ENCODE peak calls at places on chromosome 15, in nine cellular contexts. One of them, this sample, is unnamed. For H3K4me1, the result is how much of the 10 kb centered on the place peaks cover.

GRCh38 chr15:85840802-85841152 is 46.1 kb upstream of the KLHL25 start:
- DNase-seq in cardiac muscle cell: no peak
- DNase-seq in upper lobe of right lung: no peak
- DNase-seq in vagina: no peak
- DNase-seq in esophagus muscularis mucosa: no peak
- DNase-seq in uterus: no peak
- DNase-seq in naive thymus-derived CD4-positive, alpha-beta T cell: no peak
- DNase-seq in ovary: no peak
- DNase-seq in astrocyte: no peak
- DNase-seq in this sample: no peak

GRCh38 chr15:55742498-55742926 is 440 bp downstream of the PRTG start:
- DNase-seq in cardiac muscle cell: peak
- DNase-seq in upper lobe of right lung: peak
- DNase-seq in vagina: no peak
- DNase-seq in esophagus muscularis mucosa: peak
- DNase-seq in uterus: peak
- DNase-seq in naive thymus-derived CD4-positive, alpha-beta T cell: no peak
- DNase-seq in ovary: peak
- DNase-seq in astrocyte: peak
- DNase-seq in this sample: no peak

GRCh38 chr15:65365229-65365628 is 12.6 kb downstream of the IGDCC3 start:
- DNase-seq in cardiac muscle cell: peak
- DNase-seq in upper lobe of right lung: no peak
- DNase-seq in vagina: no peak
- DNase-seq in esophagus muscularis mucosa: no peak
- DNase-seq in uterus: no peak
- DNase-seq in naive thymus-derived CD4-positive, alpha-beta T cell: no peak
- DNase-seq in ovary: no peak
- DNase-seq in astrocyte: no peak
- DNase-seq in this sample: no peak

GRCh38 chr15:61935493-61935892 is 124.8 kb downstream of the VPS13C start:
- DNase-seq in cardiac muscle cell: no peak
- DNase-seq in upper lobe of right lung: no peak
- DNase-seq in vagina: no peak
- DNase-seq in esophagus muscularis mucosa: no peak
- DNase-seq in uterus: no peak
- DNase-seq in naive thymus-derived CD4-positive, alpha-beta T cell: no peak
- DNase-seq in ovary: no peak
- DNase-seq in astrocyte: no peak
- DNase-seq in this sample: no peak

GRCh38 chr15:23866832-23867231 is 179.7 kb upstream of the NDN start:
- DNase-seq in cardiac muscle cell: peak
- DNase-seq in upper lobe of right lung: no peak
- DNase-seq in vagina: no peak
- DNase-seq in esophagus muscularis mucosa: no peak
- DNase-seq in uterus: no peak
- DNase-seq in naive thymus-derived CD4-positive, alpha-beta T cell: no peak
- DNase-seq in ovary: no peak
- DNase-seq in astrocyte: no peak
- DNase-seq in this sample: no peak

GRCh38 chr15:63109498-63110290 is 12.0 kb upstream of the LACTB start:
- DNase-seq in cardiac muscle cell: no peak
- DNase-seq in upper lobe of right lung: no peak
- DNase-seq in vagina: no peak
- DNase-seq in esophagus muscularis mucosa: peak
- DNase-seq in uterus: no peak
- DNase-seq in naive thymus-derived CD4-positive, alpha-beta T cell: no peak
- DNase-seq in ovary: no peak
- DNase-seq in astrocyte: peak
- DNase-seq in this sample: no peak

GRCh38 chr15:78830514-78831228 is 19.4 kb upstream of the ADAMTS7 start:
- DNase-seq in cardiac muscle cell: no peak
- DNase-seq in upper lobe of right lung: no peak
- DNase-seq in vagina: no peak
- DNase-seq in esophagus muscularis mucosa: no peak
- DNase-seq in uterus: no peak
- DNase-seq in naive thymus-derived CD4-positive, alpha-beta T cell: no peak
- DNase-seq in ovary: no peak
- DNase-seq in astrocyte: no peak
- DNase-seq in this sample: no peak

GRCh38 chr15:46710561-46710960 is 1006.7 kb upstream of the SEMA6D start:
- DNase-seq in cardiac muscle cell: no peak
- DNase-seq in upper lobe of right lung: no peak
- DNase-seq in vagina: no peak
- DNase-seq in esophagus muscularis mucosa: no peak
- DNase-seq in uterus: no peak
- DNase-seq in naive thymus-derived CD4-positive, alpha-beta T cell: no peak
- DNase-seq in ovary: no peak
- DNase-seq in astrocyte: no peak
- DNase-seq in this sample: no peak

GRCh38 chr15:29795610-29796009 is 26.7 kb downstream of the TJP1 start:
- DNase-seq in cardiac muscle cell: no peak
- DNase-seq in upper lobe of right lung: no peak
- DNase-seq in vagina: no peak
- DNase-seq in esophagus muscularis mucosa: no peak
- DNase-seq in uterus: no peak
- DNase-seq in naive thymus-derived CD4-positive, alpha-beta T cell: no peak
- DNase-seq in ovary: no peak
- DNase-seq in astrocyte: no peak
- DNase-seq in this sample: no peak

GRCh38 chr15:47959617-47960398 is 161.0 kb upstream of the SLC24A5 start:
- DNase-seq in cardiac muscle cell: no peak
- DNase-seq in upper lobe of right lung: no peak
- DNase-seq in vagina: no peak
- DNase-seq in esophagus muscularis mucosa: no peak
- DNase-seq in uterus: no peak
- DNase-seq in naive thymus-derived CD4-positive, alpha-beta T cell: no peak
- DNase-seq in ovary: no peak
- DNase-seq in astrocyte: no peak
- DNase-seq in this sample: no peak

GRCh38 chr15:78070049-78070698 is 7.3 kb downstream of the TBC1D2B start:
- DNase-seq in cardiac muscle cell: no peak
- DNase-seq in upper lobe of right lung: no peak
- DNase-seq in vagina: no peak
- DNase-seq in esophagus muscularis mucosa: no peak
- DNase-seq in uterus: no peak
- DNase-seq in naive thymus-derived CD4-positive, alpha-beta T cell: no peak
- DNase-seq in ovary: no peak
- DNase-seq in astrocyte: no peak
- DNase-seq in this sample: no peak

GRCh38 chr15:52117549-52117948 is 5.0 kb upstream of the BCL2L10 start:
- DNase-seq in cardiac muscle cell: no peak
- DNase-seq in upper lobe of right lung: no peak
- DNase-seq in vagina: no peak
- DNase-seq in esophagus muscularis mucosa: no peak
- DNase-seq in uterus: no peak
- DNase-seq in naive thymus-derived CD4-positive, alpha-beta T cell: no peak
- DNase-seq in ovary: no peak
- DNase-seq in astrocyte: no peak
- DNase-seq in this sample: no peak

GRCh38 chr15:72354496-72354895 is 21.3 kb downstream of the HEXA start:
- DNase-seq in cardiac muscle cell: no peak
- DNase-seq in upper lobe of right lung: no peak
- DNase-seq in vagina: no peak
- DNase-seq in esophagus muscularis mucosa: no peak
- DNase-seq in uterus: no peak
- DNase-seq in naive thymus-derived CD4-positive, alpha-beta T cell: no peak
- DNase-seq in ovary: no peak
- DNase-seq in astrocyte: no peak
- DNase-seq in this sample: no peak

DNA sequence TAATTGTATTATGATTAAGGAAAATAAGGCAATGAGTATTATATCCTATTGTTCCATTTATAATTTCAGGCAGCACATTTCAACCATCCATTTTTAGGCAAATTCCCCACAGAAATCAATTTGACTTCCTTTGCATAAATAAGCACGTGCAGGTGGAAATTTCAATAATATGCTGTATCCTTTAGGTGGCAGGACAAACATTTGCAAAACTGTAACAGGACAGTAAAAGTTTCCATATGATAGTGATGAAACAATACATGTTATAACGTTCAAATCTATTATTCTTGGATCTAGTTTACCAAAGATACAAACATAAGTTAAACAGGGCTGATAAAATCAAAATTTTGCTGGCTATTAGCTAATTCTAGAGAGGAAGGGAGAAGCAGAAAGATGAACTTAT is 8.5 kb downstream of the UACA start:
- DNase-seq in cardiac muscle cell: no peak
- DNase-seq in upper lobe of right lung: no peak
- DNase-seq in vagina: no peak
- DNase-seq in esophagus muscularis mucosa: no peak
- DNase-seq in uterus: no peak
- DNase-seq in naive thymus-derived CD4-positive, alpha-beta T cell: no peak
- DNase-seq in ovary: no peak
- DNase-seq in astrocyte: no peak
- DNase-seq in this sample: no peak
- H3K4me1 ChIP-seq in cardiac muscle cell: half or more
- H3K4me1 ChIP-seq in upper lobe of right lung: under half
- H3K4me1 ChIP-seq in vagina: under half
- H3K4me1 ChIP-seq in esophagus muscularis mucosa: under half
- H3K4me1 ChIP-seq in uterus: under half
- H3K4me1 ChIP-seq in naive thymus-derived CD4-positive, alpha-beta T cell: under half
- H3K4me1 ChIP-seq in ovary: under half
- H3K4me1 ChIP-seq in astrocyte: under half
- H3K4me1 ChIP-seq in this sample: under half

GRCh38 chr15:76967067-76967466 is 27.9 kb upstream of the PSTPIP1 start:
- DNase-seq in cardiac muscle cell: no peak
- DNase-seq in upper lobe of right lung: no peak
- DNase-seq in vagina: no peak
- DNase-seq in esophagus muscularis mucosa: no peak
- DNase-seq in uterus: no peak
- DNase-seq in naive thymus-derived CD4-positive, alpha-beta T cell: no peak
- DNase-seq in ovary: no peak
- DNase-seq in astrocyte: no peak
- DNase-seq in this sample: no peak
- H3K27ac ChIP-seq in cardiac muscle cell: no peak
- H3K27ac ChIP-seq in upper lobe of right lung: no peak
- H3K27ac ChIP-seq in vagina: no peak
- H3K27ac ChIP-seq in esophagus muscularis mucosa: no peak
- H3K27ac ChIP-seq in uterus: peak
- H3K27ac ChIP-seq in naive thymus-derived CD4-positive, alpha-beta T cell: no peak
- H3K27ac ChIP-seq in ovary: no peak
- H3K27ac ChIP-seq in astrocyte: no peak
- H3K27ac ChIP-seq in this sample: no peak

DNA sequence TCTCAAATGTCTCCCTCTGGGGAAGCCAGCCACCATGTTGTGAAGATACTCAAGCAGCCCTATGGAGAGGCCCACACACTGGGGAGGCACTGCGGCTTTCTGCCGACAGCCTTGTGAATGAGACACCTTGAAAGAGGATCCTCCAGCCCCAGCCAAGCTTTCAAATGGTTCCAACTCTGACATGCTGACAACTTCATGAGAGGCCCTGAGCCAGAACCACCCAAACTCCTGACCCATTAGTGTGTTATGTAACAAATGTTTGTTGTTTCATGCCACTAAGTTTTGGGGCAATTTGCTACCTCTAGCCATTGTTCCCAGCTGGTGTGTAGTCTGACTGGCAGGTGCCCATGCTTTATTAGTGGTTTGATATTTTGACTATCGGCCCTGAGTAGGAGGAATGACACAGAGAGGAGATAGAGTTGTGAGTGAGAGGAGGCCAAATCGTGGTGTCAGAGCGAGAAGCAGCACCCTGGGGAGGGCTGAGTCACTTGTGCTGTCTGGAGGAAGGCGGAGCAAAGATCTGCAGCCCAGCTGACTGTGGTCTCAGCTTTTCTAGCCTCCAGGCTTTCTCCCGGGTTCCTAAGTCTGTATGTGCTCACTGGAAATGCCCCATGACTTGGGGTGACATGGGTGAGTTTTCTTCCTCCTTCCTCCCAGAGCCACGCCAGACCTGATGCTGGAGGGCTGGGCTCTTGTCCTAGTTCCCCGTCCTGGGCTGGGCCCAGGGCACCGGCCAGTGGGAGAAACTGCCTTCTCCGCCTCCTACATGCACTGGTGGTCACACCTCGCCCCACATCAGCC is 56.8 kb upstream of the BLM start:
- DNase-seq in cardiac muscle cell: no peak
- DNase-seq in upper lobe of right lung: peak
- DNase-seq in vagina: peak
- DNase-seq in esophagus muscularis mucosa: no peak
- DNase-seq in uterus: peak
- DNase-seq in naive thymus-derived CD4-positive, alpha-beta T cell: no peak
- DNase-seq in ovary: peak
- DNase-seq in astrocyte: peak
- DNase-seq in this sample: peak
- H3K4me3 ChIP-seq in cardiac muscle cell: no peak
- H3K4me3 ChIP-seq in upper lobe of right lung: peak
- H3K4me3 ChIP-seq in vagina: no peak
- H3K4me3 ChIP-seq in esophagus muscularis mucosa: no peak
- H3K4me3 ChIP-seq in uterus: no peak
- H3K4me3 ChIP-seq in naive thymus-derived CD4-positive, alpha-beta T cell: peak
- H3K4me3 ChIP-seq in ovary: no peak
- H3K4me3 ChIP-seq in astrocyte: no peak
- H3K4me3 ChIP-seq in this sample: no peak

DNA sequence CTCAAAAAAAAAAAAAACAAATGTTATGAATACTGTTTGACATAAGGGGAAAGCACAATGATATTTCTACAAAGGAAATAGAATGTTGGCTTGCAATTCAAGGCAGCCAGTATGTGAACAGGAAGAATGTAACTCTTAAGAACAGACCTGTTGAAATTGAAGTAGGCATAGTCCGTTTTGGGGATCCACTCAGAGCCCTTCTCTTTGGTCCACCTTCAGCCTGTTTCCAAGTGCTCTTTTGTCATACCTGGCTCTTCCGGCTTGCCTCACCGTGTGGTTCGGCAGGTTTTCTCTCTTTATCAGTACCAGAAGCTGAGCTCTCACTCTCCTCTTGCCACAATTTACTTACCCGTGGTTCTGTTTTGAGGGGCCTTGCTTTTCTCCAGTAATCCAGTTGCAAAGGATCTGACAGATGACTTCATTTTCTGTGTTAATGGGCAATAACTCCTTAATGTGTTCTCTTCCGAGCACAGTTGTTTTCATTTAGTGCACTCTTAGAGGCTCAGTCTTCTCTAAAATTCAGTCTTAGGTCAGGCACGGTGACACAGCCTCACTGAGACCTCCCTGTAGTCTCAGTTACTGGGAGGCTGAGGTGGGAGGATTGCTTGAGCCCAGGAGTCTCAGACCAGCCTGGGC is 6.7 kb downstream of the ABHD17C start:
- DNase-seq in cardiac muscle cell: no peak
- DNase-seq in upper lobe of right lung: no peak
- DNase-seq in vagina: no peak
- DNase-seq in esophagus muscularis mucosa: no peak
- DNase-seq in uterus: no peak
- DNase-seq in naive thymus-derived CD4-positive, alpha-beta T cell: no peak
- DNase-seq in ovary: no peak
- DNase-seq in astrocyte: no peak
- DNase-seq in this sample: no peak
- H3K4me1 ChIP-seq in cardiac muscle cell: under half
- H3K4me1 ChIP-seq in upper lobe of right lung: under half
- H3K4me1 ChIP-seq in vagina: under half
- H3K4me1 ChIP-seq in esophagus muscularis mucosa: under half
- H3K4me1 ChIP-seq in uterus: under half
- H3K4me1 ChIP-seq in naive thymus-derived CD4-positive, alpha-beta T cell: under half
- H3K4me1 ChIP-seq in ovary: under half
- H3K4me1 ChIP-seq in astrocyte: under half
- H3K4me1 ChIP-seq in this sample: under half

This sample was measured in breast epithelium.